ENCODE peak calls at places on chromosomes 12 and 14, in five cellular contexts. H, A, E, G and S are unnamed samples.

GRCh38 chr14:81209187-81209836 is 11.4 kb downstream of the GTF2A1 start:
- DNase-seq in A (no peak), G (no peak), H (peak), E (no peak), S (no peak)

GRCh38 chr12:76037130-76038105 is 5.8 kb upstream of the PHLDA1 start:
- DNase-seq in E (peak), H (peak), G (no peak), A (no peak), S (peak)

GRCh38 chr12:30991466-30991865 is 64.9 kb downstream of the TSPAN11 start:
- DNase-seq in E (no peak), G (no peak), A (no peak), H (no peak), S (no peak)

GRCh38 chr12:124804011-124804621 is 59.5 kb downstream of the SCARB1 start:
- DNase-seq in G (no peak), H (peak), E (peak), A (no peak), S (no peak)

GRCh38 chr12:31629756-31630732 is 29.4 kb upstream of the ETFBKMT start:
- DNase-seq in H (peak), G (no peak), E (peak), A (no peak), S (no peak)

GRCh38 chr14:53613404-53614253 is 343.0 kb downstream of the BMP4 start:
- DNase-seq in A (no peak), E (peak), G (no peak), H (peak), S (no peak)

GRCh38 chr14:89669209-89669608 is 252.2 kb upstream of the FOXN3 start:
- DNase-seq in E (no peak), A (no peak), H (no peak), G (no peak), S (no peak)

GRCh38 chr12:111699-112591 is 45.4 kb downstream of the IQSEC3 start:
- DNase-seq in E (no peak), G (no peak), A (no peak), H (no peak), S (no peak)

GRCh38 chr14:93041830-93042229 is 73.9 kb downstream of the ITPK1 start:
- DNase-seq in A (no peak), H (no peak), G (no peak), E (no peak), S (no peak)

GRCh38 chr14:100747021-100747586 is 20.4 kb downstream of the DLK1 start:
- DNase-seq in H (peak), G (peak), E (peak), A (no peak), S (no peak)

GRCh38 chr12:9758119-9758518 is 2.6 kb downstream of the CD69 start:
- DNase-seq in A (no peak), H (no peak), G (no peak), E (no peak), S (no peak)

GRCh38 chr14:23481362-23481970 is 12.0 kb downstream of the NGDN start:
- DNase-seq in G (no peak), A (no peak), H (peak), E (peak), S (no peak)

GRCh38 chr12:53078425-53079225 is 565 bp downstream of the SPRYD3 start:
- DNase-seq in A (peak), E (no peak), G (no peak), H (no peak), S (no peak)

GRCh38 chr12:12788131-12788530 is 2.7 kb downstream of the APOLD1 start:
- DNase-seq in G (no peak), E (no peak), H (no peak), A (no peak), S (no peak)

GRCh38 chr12:32126720-32127119 is 20.1 kb downstream of the BICD1 start:
- DNase-seq in G (no peak), E (no peak), H (peak), A (no peak), S (no peak)

GRCh38 chr12:10771132-10771733 is 31.2 kb downstream of the TAS2R7 start:
- DNase-seq in E (peak), A (no peak), H (peak), G (no peak), S (no peak)

GRCh38 chr14:25756880-25757279 is 706.9 kb upstream of the STXBP6 start:
- DNase-seq in G (no peak), E (no peak), H (no peak), A (no peak), S (no peak)

GRCh38 chr14:31297701-31298344 is 90.2 kb upstream of the HECTD1 start:
- DNase-seq in E (no peak), G (no peak), H (peak), A (no peak), S (no peak)

GRCh38 chr12:6329693-6330045 is 12.2 kb downstream of the TNFRSF1A start:
- DNase-seq in G (no peak), E (no peak), H (no peak), A (no peak), S (no peak)

GRCh38 chr12:25692115-25693035 is 139.3 kb upstream of the LMNTD1 start:
- DNase-seq in E (peak), H (peak), G (no peak), A (no peak), S (no peak)

GRCh38 chr12:46088040-46088439 is 97.7 kb upstream of the SCAF11 start:
- DNase-seq in A (no peak), E (no peak), H (no peak), G (no peak), S (no peak)

DNA sequence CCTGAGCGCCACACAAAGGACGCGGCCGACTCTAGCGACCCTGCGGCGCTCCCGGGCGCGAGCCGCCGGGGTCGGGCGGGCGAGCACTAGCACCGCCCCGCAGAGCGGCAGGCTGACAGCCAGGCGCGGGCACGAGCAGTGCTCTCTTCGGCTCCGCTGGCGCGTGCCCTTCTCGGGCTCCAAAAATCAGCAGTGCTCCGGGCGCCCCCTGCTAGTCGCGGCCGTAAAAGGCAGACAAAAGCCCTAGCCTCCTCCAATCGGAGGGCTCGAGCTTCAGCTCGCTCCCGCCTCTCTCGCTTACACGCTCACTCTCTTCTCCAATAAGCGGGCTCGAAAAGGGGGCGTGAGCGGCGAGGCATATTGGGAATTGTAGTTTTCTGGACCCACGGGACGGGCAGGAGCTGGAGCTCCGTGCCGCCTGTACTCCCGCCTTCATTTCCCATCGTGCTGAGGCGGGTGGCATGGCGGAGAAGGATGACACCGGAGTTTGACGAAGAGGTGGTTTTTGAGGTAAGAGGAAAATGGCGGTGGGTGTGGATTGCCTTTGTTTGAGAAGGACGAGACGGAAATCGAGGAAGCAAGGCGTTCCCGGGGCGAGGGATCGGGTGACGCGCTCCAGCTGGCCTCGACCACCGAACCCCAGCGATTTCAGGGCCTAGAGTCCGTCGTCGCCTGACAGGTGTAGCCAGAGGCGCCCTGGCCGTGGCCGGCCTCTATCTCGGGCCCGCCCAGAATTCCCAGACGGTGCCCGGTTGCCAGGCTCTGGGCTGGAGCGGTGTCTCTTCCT is at the start of the genes FGD6 and VEZT:
- DNase-seq in H (peak), G (peak), A (peak), E (peak), S (peak)
- TF ChIP-seq CTCF in H (peak), G (no peak), A (peak), E (peak), S (peak)

DNA sequence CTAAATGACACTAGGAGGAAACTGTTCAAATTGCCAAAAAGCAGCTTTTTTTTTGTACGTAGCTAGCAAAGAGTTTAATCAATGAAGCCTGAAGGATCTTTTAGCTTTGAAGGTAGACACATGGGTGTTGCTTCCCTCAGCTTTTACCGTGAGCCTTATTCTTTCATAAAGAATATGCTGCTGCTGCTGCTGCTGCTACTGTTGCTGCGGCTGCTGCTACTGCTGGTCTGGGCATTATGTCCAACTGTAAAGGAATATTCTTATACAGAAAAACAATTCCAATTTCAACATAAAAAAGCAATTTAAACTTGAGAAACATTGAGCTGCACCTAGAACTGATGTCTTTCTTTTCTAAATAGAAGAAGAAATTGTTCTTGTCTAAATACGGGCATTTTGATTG is 38.9 kb upstream of the PPP1R12A start:
- DNase-seq in E (no peak), A (no peak), G (no peak), H (no peak), S (no peak)
- TF ChIP-seq CTCF in E (no peak), A (no peak), G (no peak), H (no peak), S (no peak)

GRCh38 chr14:103385153-103385993 is at the start of gene MARK3:
- DNase-seq in E (peak), A (peak), H (peak), G (peak), S (peak)
- TF ChIP-seq CTCF in E (no peak), A (peak), H (peak), G (no peak), S (no peak)

GRCh38 chr12:123747309-123747708 is 14.8 kb upstream of the DNAH10 start:
- DNase-seq in G (no peak), E (no peak), H (no peak), A (no peak), S (no peak)

GRCh38 chr12:123748171-123748570 is 13.9 kb upstream of the DNAH10 start:
- DNase-seq in E (no peak), H (no peak), A (no peak), G (no peak), S (no peak)

GRCh38 chr12:123743002-123743401 is 19.1 kb upstream of the DNAH10 start:
- DNase-seq in G (peak), A (no peak), H (no peak), E (no peak), S (no peak)

GRCh38 chr12:123741937-123742572 is 20.0 kb upstream of the DNAH10 start:
- DNase-seq in G (peak), A (no peak), H (no peak), E (no peak), S (no peak)

DNA sequence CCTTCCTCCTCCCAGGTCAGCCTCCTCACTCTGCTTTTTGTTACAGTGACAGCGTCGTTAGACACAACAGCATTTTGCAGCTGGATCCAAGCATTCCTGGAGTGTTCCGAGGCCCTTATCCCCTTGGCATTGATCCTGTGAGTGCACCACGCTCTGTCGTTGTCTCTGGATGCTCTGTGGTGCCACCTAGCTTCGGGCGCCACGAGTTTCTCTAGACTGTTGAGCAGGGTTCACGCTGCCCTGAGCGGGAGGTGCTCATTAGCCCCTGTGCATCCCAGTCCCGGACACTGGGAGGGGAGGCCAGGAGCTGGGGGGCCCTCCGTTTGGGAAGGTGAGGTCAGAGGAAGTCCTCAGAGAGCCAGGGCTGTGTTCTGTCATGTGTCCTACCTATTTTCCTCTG is 17.3 kb upstream of the DNAH10 start:
- DNase-seq in E (no peak), H (no peak), A (no peak), G (peak), S (no peak)
- TF ChIP-seq CTCF in E (peak), H (peak), A (no peak), G (no peak), S (peak)

GRCh38 chr12:68007023-68007422 is 17.8 kb downstream of the IFNG-AS1 start:
- DNase-seq in H (no peak), E (peak), G (no peak), A (no peak), S (no peak)

GRCh38 chr12:67998379-67998778 is 9.1 kb downstream of the IFNG-AS1 start:
- DNase-seq in E (no peak), G (no peak), H (no peak), A (no peak), S (no peak)

GRCh38 chr12:68003777-68004176 is 14.5 kb downstream of the IFNG-AS1 start:
- DNase-seq in E (peak), H (no peak), A (no peak), G (no peak), S (no peak)

GRCh38 chr12:67999244-67999643 is 10.0 kb downstream of the IFNG-AS1 start:
- DNase-seq in H (no peak), G (no peak), A (no peak), E (no peak), S (no peak)

GRCh38 chr12:68001486-68002466 is 12.5 kb downstream of the IFNG-AS1 start:
- DNase-seq in A (no peak), E (peak), G (no peak), H (peak), S (no peak)
- TF ChIP-seq CTCF in A (no peak), E (peak), G (no peak), H (peak), S (peak)

GRCh38 chr12:106108187-106108816 is 30.5 kb downstream of the NUAK1 start:
- DNase-seq in H (peak), A (no peak), E (peak), G (no peak), S (no peak)
- TF ChIP-seq CTCF in H (no peak), A (no peak), E (peak), G (no peak), S (no peak)

GRCh38 chr14:106610691-106611090 is 1084.3 kb downstream of the TMEM121 start:
- DNase-seq in A (no peak), E (no peak), H (no peak), G (no peak), S (no peak)
- TF ChIP-seq CTCF in A (no peak), E (no peak), H (no peak), G (no peak), S (no peak)

DNA sequence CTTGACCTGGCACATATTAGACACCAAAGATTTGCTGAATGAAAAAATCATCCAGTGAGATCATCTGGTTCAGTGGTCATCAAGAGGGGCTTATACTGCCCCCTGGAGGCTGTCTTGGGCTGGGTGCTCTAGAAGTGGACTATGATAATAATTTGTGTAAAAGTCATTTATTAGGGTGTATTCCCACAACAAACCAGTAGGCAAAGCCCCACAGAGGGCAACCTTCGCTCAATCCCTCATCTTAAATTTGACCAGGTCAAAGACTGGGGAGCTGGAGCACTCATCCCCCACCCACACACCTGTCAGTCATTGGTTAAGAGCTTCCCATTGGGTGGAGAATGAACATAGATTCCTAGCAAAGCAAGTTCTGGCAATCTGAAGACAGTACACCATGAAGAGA is 20.0 kb upstream of the FICD start:
- DNase-seq in E (peak), G (peak), A (no peak), H (peak), S (no peak)
- TF ChIP-seq CTCF in E (peak), G (no peak), A (no peak), H (peak), S (peak)

GRCh38 chr14:21721504-21721903 is 47.9 kb upstream of the OR4E1 start:
- DNase-seq in E (no peak), G (no peak), A (no peak), H (no peak), S (no peak)

GRCh38 chr14:21724115-21724973 is 50.7 kb upstream of the OR4E1 start:
- DNase-seq in H (no peak), E (no peak), G (no peak), A (no peak), S (no peak)

GRCh38 chr14:21719841-21720240 is 46.2 kb upstream of the OR4E1 start:
- DNase-seq in H (no peak), G (no peak), A (no peak), E (no peak), S (no peak)

GRCh38 chr14:21723431-21724045 is 49.9 kb upstream of the OR4E1 start:
- DNase-seq in H (no peak), E (no peak), A (peak), G (no peak), S (no peak)
- TF ChIP-seq CTCF in H (peak), E (no peak), A (peak), G (no peak), S (peak)